ENCODE peak calls at places on chromosomes 5 and 9, in eight cellular contexts. I, A, S, B, W, U, C and M are unnamed samples.

GRCh38 chr5:137699291-137700281 is 36.3 kb downstream of the KLHL3 start:
- DNase-seq in C (no peak), A (no peak), B (no peak), I (no peak), W (no peak), S (no peak), U (no peak), M (no peak)

GRCh38 chr5:2797160-2797559 is 45.7 kb upstream of the IRX2 start:
- DNase-seq in B (no peak), C (no peak), A (no peak), S (no peak), W (no peak), U (no peak), I (no peak), M (no peak)

GRCh38 chr9:113705938-113706519 is 170.1 kb upstream of the ZNF618 start:
- DNase-seq in B (peak), S (no peak), A (peak), W (no peak), C (no peak), I (peak), U (no peak), M (no peak)

GRCh38 chr9:121863931-121864330 is 212.5 kb downstream of the DAB2IP start:
- DNase-seq in A (no peak), W (no peak), U (no peak), C (no peak), B (no peak), S (no peak), I (no peak), M (no peak)

GRCh38 chr5:154334406-154335041 is 111.3 kb upstream of the SAP30L start:
- DNase-seq in W (no peak), A (no peak), I (no peak), C (no peak), U (no peak), S (no peak), B (no peak), M (no peak)

GRCh38 chr9:75238311-75238976 is 150.1 kb downstream of the OSTF1 start:
- DNase-seq in B (peak), S (no peak), A (peak), I (peak), W (peak), C (no peak), U (no peak), M (no peak)

GRCh38 chr5:36521838-36522745 is 84.3 kb upstream of the SLC1A3 start:
- DNase-seq in U (no peak), A (no peak), B (no peak), C (no peak), W (no peak), S (no peak), I (no peak), M (no peak)

GRCh38 chr5:139889410-139889809 is 93.8 kb downstream of the PSD2 start:
- DNase-seq in A (no peak), B (no peak), U (no peak), S (no peak), C (no peak), W (no peak), I (no peak), M (no peak)

GRCh38 chr5:147857302-147858129 is 21.0 kb upstream of the SCGB3A2 start:
- DNase-seq in I (peak), C (no peak), S (peak), W (peak), A (peak), B (peak), U (no peak), M (no peak)

GRCh38 chr9:127158995-127159801 is 36.8 kb upstream of the ANGPTL2 start:
- DNase-seq in U (peak), S (peak), W (peak), B (peak), C (peak), I (no peak), A (peak), M (no peak)

GRCh38 chr5:107486489-107486888 is 184.2 kb downstream of the EFNA5 start:
- DNase-seq in A (no peak), S (no peak), W (no peak), U (no peak), I (no peak), B (no peak), C (no peak), M (no peak)

GRCh38 chr9:27272103-27272502 is 24.8 kb downstream of the EQTN start:
- DNase-seq in A (no peak), B (no peak), W (no peak), S (no peak), C (no peak), U (no peak), I (no peak), M (no peak)

GRCh38 chr5:135393691-135394090 is 5.3 kb downstream of the MACROH2A1 start:
- DNase-seq in C (no peak), W (no peak), A (no peak), S (no peak), I (no peak), B (no peak), U (no peak), M (no peak)

GRCh38 chr9:134217431-134218210 is 53.3 kb upstream of the RNU6ATAC start:
- DNase-seq in B (peak), U (peak), I (no peak), S (no peak), W (no peak), A (peak), C (peak), M (peak)

GRCh38 chr9:101455656-101456235 is 20.2 kb upstream of the ALDOB start:
- DNase-seq in W (no peak), C (no peak), B (no peak), U (no peak), S (no peak), I (no peak), A (no peak), M (no peak)

GRCh38 chr9:135106551-135107270 is 19.2 kb downstream of the OLFM1 start:
- DNase-seq in W (no peak), I (no peak), A (no peak), B (no peak), S (no peak), C (no peak), U (no peak), M (no peak)

GRCh38 chr9:135032868-135033460 is 54.5 kb upstream of the OLFM1 start:
- DNase-seq in S (no peak), I (no peak), C (peak), B (no peak), A (no peak), W (no peak), U (peak), M (no peak)

GRCh38 chr5:33579163-33579562 is 138.4 kb downstream of the TARS1 start:
- DNase-seq in S (no peak), C (no peak), U (no peak), A (no peak), B (no peak), I (no peak), W (no peak), M (no peak)

GRCh38 chr9:121886759-121887485 is 206.2 kb downstream of the TTLL11 start:
- DNase-seq in U (no peak), C (no peak), S (no peak), W (no peak), B (no peak), A (no peak), I (no peak), M (no peak)

GRCh38 chr9:109232449-109232848 is 65.4 kb upstream of the FRRS1L start:
- DNase-seq in W (no peak), B (no peak), U (no peak), C (no peak), S (no peak), A (no peak), I (no peak), M (no peak)

GRCh38 chr5:177429248-177430045 is 3.0 kb downstream of the GRK6 start:
- DNase-seq in U (peak), B (peak), I (no peak), S (no peak), A (no peak), C (peak), W (peak), M (peak)

GRCh38 chr5:76836181-76836580 is 13.6 kb upstream of the S100Z start:
- DNase-seq in B (no peak), I (no peak), W (no peak), C (no peak), A (no peak), U (no peak), S (no peak), M (no peak)

GRCh38 chr9:86721843-86722705 is 225.2 kb downstream of the GAS1 start:
- DNase-seq in W (no peak), B (peak), S (peak), A (no peak), C (no peak), U (no peak), I (peak), M (peak)

GRCh38 chr9:33159058-33159759 is 7.9 kb downstream of the B4GALT1 start:
- DNase-seq in A (no peak), W (peak), S (peak), U (peak), B (peak), I (peak), C (peak), M (peak)

GRCh38 chr5:9661316-9662015 is 31.3 kb upstream of the TAS2R1 start:
- DNase-seq in C (no peak), S (no peak), W (no peak), B (no peak), I (no peak), A (no peak), U (no peak), M (no peak)

GRCh38 chr9:8816361-8816760 is 1016.8 kb upstream of the DMAC1 start:
- DNase-seq in B (no peak), A (peak), W (no peak), I (no peak), C (no peak), U (no peak), S (no peak), M (no peak)

GRCh38 chr9:124208571-124208970 is 49.2 kb upstream of the NEK6 start:
- DNase-seq in I (no peak), W (no peak), U (peak), S (no peak), C (no peak), A (no peak), B (no peak), M (no peak)

GRCh38 chr5:102971693-102972293 is 148.1 kb downstream of the GIN1 start:
- DNase-seq in U (no peak), B (no peak), C (no peak), S (no peak), W (no peak), I (no peak), A (peak), M (no peak)

GRCh38 chr5:97876272-97876671 is 693.2 kb upstream of the RIOK2 start:
- DNase-seq in U (no peak), W (no peak), B (no peak), A (no peak), C (no peak), S (no peak), I (no peak), M (no peak)

GRCh38 chr5:76807296-76807695 is 11.5 kb upstream of the F2RL1 start:
- DNase-seq in S (no peak), A (peak), I (no peak), U (no peak), W (no peak), C (no peak), B (no peak), M (no peak)

GRCh38 chr9:111662851-111663823 is 1.7 kb downstream of the GNG10 start:
- DNase-seq in A (peak), C (no peak), B (no peak), U (no peak), W (no peak), S (no peak), I (no peak), M (no peak)

GRCh38 chr5:168172718-168173045 is 118.8 kb upstream of the WWC1 start:
- DNase-seq in W (no peak), I (no peak), B (no peak), U (no peak), C (no peak), S (no peak), A (no peak), M (no peak)

GRCh38 chr5:143124593-143124992 is 278.9 kb downstream of the NR3C1 start:
- DNase-seq in C (no peak), W (no peak), S (no peak), A (no peak), I (no peak), U (no peak), B (no peak), M (no peak)

GRCh38 chr5:26329562-26330189 is 708.7 kb downstream of the CDH9 start:
- DNase-seq in W (no peak), U (no peak), B (no peak), S (no peak), I (no peak), C (no peak), A (peak), M (no peak)

DNA sequence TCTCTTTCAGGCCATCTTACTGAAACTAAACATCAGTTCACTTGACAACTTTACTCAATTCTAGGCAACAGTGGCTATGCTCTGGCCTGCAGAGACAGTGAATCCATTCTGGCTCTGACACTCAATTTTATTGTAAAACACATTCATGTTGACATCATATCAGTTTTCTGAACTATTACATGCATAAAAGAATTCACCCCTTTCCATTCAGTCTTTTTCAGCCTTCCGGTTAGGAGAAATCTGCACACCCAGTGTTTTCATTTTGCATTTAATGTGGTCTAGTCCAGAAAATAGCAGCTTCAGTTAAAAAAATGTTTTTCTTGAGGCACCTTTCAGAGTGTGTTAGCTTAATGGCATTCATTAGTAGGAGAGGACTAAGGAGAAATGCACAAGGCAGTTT is 95.0 kb downstream of the PBX3 start:
- DNase-seq in S (no peak), A (no peak), B (no peak), W (no peak), U (no peak), C (no peak), I (no peak), M (no peak)
- H3K27ac ChIP-seq in S (no peak), A (peak), B (no peak), W (no peak), U (no peak), C (no peak), I (peak), M (peak)

DNA sequence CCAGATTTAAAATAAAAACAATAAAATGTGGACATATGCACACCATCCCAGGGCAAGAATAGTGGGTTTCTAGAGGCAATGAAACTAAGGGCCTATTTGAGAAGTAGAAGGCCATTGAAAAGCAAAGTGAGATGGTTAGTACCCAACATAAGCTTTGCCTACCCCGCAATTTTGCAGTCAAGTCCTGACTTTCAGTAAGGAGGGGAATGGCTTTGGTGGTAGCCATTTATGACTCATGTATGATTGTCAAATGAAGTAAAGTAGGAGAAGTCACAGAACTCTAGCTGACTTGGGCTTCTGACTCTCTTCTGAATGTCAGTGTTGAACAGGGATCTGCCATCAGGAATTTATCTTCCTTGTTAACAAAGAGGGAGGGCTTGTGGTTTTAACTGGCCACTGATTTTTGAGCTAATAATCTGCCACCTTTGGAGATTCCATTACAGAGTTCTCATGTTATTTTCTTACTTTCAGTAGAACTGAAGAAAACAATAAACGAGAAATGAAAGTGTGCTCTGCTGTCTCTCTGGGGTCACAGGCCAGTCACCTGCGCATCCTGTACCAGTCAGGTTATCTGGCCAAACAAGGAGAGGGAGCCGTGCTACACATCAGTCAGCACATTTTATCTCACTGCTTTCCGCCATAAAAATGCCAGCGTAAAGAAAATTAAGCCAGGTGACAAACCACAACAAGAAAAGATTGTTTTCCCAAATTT is 14.3 kb upstream of the SNCAIP start:
- DNase-seq in U (no peak), I (no peak), W (no peak), B (no peak), A (no peak), C (no peak), S (no peak), M (no peak)
- H3K27ac ChIP-seq in U (no peak), I (no peak), W (no peak), B (no peak), A (no peak), C (no peak), S (peak), M (no peak)

GRCh38 chr5:160462167-160462566 is 40.5 kb downstream of the PTTG1 start:
- DNase-seq in U (no peak), B (no peak), I (no peak), S (no peak), A (no peak), C (no peak), W (no peak), M (no peak)
- H3K27ac ChIP-seq in U (no peak), B (no peak), I (no peak), S (no peak), A (no peak), C (no peak), W (no peak), M (no peak)

GRCh38 chr5:91235194-91235793 is 147.8 kb downstream of the ARRDC3 start:
- DNase-seq in W (no peak), I (no peak), U (no peak), B (no peak), A (no peak), S (no peak), C (no peak), M (no peak)
- H3K27ac ChIP-seq in W (no peak), I (no peak), U (peak), B (no peak), A (no peak), S (no peak), C (no peak), M (peak)